ENCODE peak calls at places on chromosomes 1 and 21, in ten cellular contexts. One of them, this sample, is unnamed.

GRCh38 chr1:54816130-54816529 is 15.0 kb upstream of the TTC22 start:
- DNase-seq in breast epithelium: no peak
- DNase-seq in prostate gland: no peak
- DNase-seq in esophagus muscularis mucosa: no peak
- DNase-seq in suprapubic skin: no peak
- DNase-seq in sigmoid colon: no peak
- DNase-seq in GM23338: no peak
- DNase-seq in Panc1: no peak
- DNase-seq in stomach: peak
- DNase-seq in H1: no peak
- DNase-seq in this sample: no peak

GRCh38 chr1:5637171-5637570 is 355.1 kb downstream of the NPHP4 start:
- DNase-seq in esophagus muscularis mucosa: no peak
- DNase-seq in H1: no peak
- DNase-seq in GM23338: no peak
- DNase-seq in Panc1: no peak
- DNase-seq in stomach: peak
- DNase-seq in breast epithelium: no peak
- DNase-seq in prostate gland: peak
- DNase-seq in suprapubic skin: peak
- DNase-seq in sigmoid colon: no peak
- DNase-seq in this sample: peak

GRCh38 chr1:182101415-182102041 is 40.0 kb upstream of the ZNF648 start:
- DNase-seq in esophagus muscularis mucosa: peak
- DNase-seq in GM23338: peak
- DNase-seq in prostate gland: peak
- DNase-seq in sigmoid colon: no peak
- DNase-seq in H1: peak
- DNase-seq in suprapubic skin: no peak
- DNase-seq in breast epithelium: no peak
- DNase-seq in Panc1: no peak
- DNase-seq in stomach: peak
- DNase-seq in this sample: peak

GRCh38 chr1:116130376-116130775 is 19.2 kb downstream of the MAB21L3 start:
- DNase-seq in sigmoid colon: no peak
- DNase-seq in suprapubic skin: no peak
- DNase-seq in GM23338: no peak
- DNase-seq in Panc1: no peak
- DNase-seq in esophagus muscularis mucosa: peak
- DNase-seq in breast epithelium: no peak
- DNase-seq in prostate gland: no peak
- DNase-seq in stomach: no peak
- DNase-seq in H1: no peak
- DNase-seq in this sample: no peak

GRCh38 chr1:185325413-185325812 is 8.4 kb upstream of the IVNS1ABP start:
- DNase-seq in esophagus muscularis mucosa: no peak
- DNase-seq in sigmoid colon: no peak
- DNase-seq in breast epithelium: no peak
- DNase-seq in GM23338: no peak
- DNase-seq in H1: no peak
- DNase-seq in suprapubic skin: no peak
- DNase-seq in Panc1: no peak
- DNase-seq in stomach: no peak
- DNase-seq in prostate gland: no peak
- DNase-seq in this sample: no peak

GRCh38 chr1:32250893-32251716 is at the start of gene LCK:
- DNase-seq in H1: no peak
- DNase-seq in sigmoid colon: no peak
- DNase-seq in breast epithelium: no peak
- DNase-seq in stomach: no peak
- DNase-seq in prostate gland: no peak
- DNase-seq in esophagus muscularis mucosa: no peak
- DNase-seq in suprapubic skin: no peak
- DNase-seq in Panc1: no peak
- DNase-seq in GM23338: peak
- DNase-seq in this sample: peak

GRCh38 chr1:220884981-220885918 is 6.0 kb downstream of the HLX start:
- DNase-seq in Panc1: no peak
- DNase-seq in prostate gland: no peak
- DNase-seq in H1: no peak
- DNase-seq in breast epithelium: no peak
- DNase-seq in stomach: no peak
- DNase-seq in esophagus muscularis mucosa: peak
- DNase-seq in GM23338: peak
- DNase-seq in sigmoid colon: no peak
- DNase-seq in suprapubic skin: no peak
- DNase-seq in this sample: no peak

GRCh38 chr1:200409203-200409760 is 554 bp downstream of the ZNF281 start:
- DNase-seq in stomach: peak
- DNase-seq in H1: no peak
- DNase-seq in Panc1: no peak
- DNase-seq in esophagus muscularis mucosa: no peak
- DNase-seq in prostate gland: peak
- DNase-seq in suprapubic skin: peak
- DNase-seq in breast epithelium: no peak
- DNase-seq in GM23338: peak
- DNase-seq in sigmoid colon: peak
- DNase-seq in this sample: peak

GRCh38 chr1:20187103-20187812 is 940 bp upstream of the PLA2G2C start:
- DNase-seq in Panc1: no peak
- DNase-seq in sigmoid colon: peak
- DNase-seq in GM23338: peak
- DNase-seq in esophagus muscularis mucosa: no peak
- DNase-seq in suprapubic skin: peak
- DNase-seq in stomach: peak
- DNase-seq in breast epithelium: peak
- DNase-seq in prostate gland: peak
- DNase-seq in H1: no peak
- DNase-seq in this sample: peak

GRCh38 chr1:8424539-8425116 is 106.7 kb downstream of the SLC45A1 start:
- DNase-seq in breast epithelium: no peak
- DNase-seq in H1: no peak
- DNase-seq in stomach: peak
- DNase-seq in sigmoid colon: peak
- DNase-seq in suprapubic skin: no peak
- DNase-seq in esophagus muscularis mucosa: no peak
- DNase-seq in Panc1: no peak
- DNase-seq in prostate gland: peak
- DNase-seq in GM23338: peak
- DNase-seq in this sample: peak

GRCh38 chr1:6783221-6783620 is 2.0 kb upstream of the CAMTA1 start:
- DNase-seq in Panc1: no peak
- DNase-seq in H1: no peak
- DNase-seq in breast epithelium: no peak
- DNase-seq in stomach: no peak
- DNase-seq in esophagus muscularis mucosa: no peak
- DNase-seq in suprapubic skin: no peak
- DNase-seq in GM23338: no peak
- DNase-seq in sigmoid colon: no peak
- DNase-seq in prostate gland: no peak
- DNase-seq in this sample: no peak

GRCh38 chr1:150160964-150161626 is 11.4 kb downstream of the PLEKHO1 start:
- DNase-seq in H1: no peak
- DNase-seq in prostate gland: no peak
- DNase-seq in breast epithelium: no peak
- DNase-seq in suprapubic skin: no peak
- DNase-seq in GM23338: no peak
- DNase-seq in sigmoid colon: no peak
- DNase-seq in Panc1: no peak
- DNase-seq in esophagus muscularis mucosa: no peak
- DNase-seq in stomach: no peak
- DNase-seq in this sample: no peak

GRCh38 chr1:198919667-198920398 is 281.0 kb downstream of the PTPRC start:
- DNase-seq in prostate gland: no peak
- DNase-seq in stomach: no peak
- DNase-seq in suprapubic skin: no peak
- DNase-seq in breast epithelium: no peak
- DNase-seq in sigmoid colon: no peak
- DNase-seq in H1: no peak
- DNase-seq in GM23338: peak
- DNase-seq in esophagus muscularis mucosa: no peak
- DNase-seq in Panc1: no peak
- DNase-seq in this sample: no peak

GRCh38 chr1:8595919-8596318 is 221.5 kb downstream of the RERE start:
- DNase-seq in H1: no peak
- DNase-seq in sigmoid colon: no peak
- DNase-seq in Panc1: no peak
- DNase-seq in breast epithelium: no peak
- DNase-seq in suprapubic skin: no peak
- DNase-seq in GM23338: no peak
- DNase-seq in prostate gland: no peak
- DNase-seq in stomach: no peak
- DNase-seq in esophagus muscularis mucosa: no peak
- DNase-seq in this sample: no peak

DNA sequence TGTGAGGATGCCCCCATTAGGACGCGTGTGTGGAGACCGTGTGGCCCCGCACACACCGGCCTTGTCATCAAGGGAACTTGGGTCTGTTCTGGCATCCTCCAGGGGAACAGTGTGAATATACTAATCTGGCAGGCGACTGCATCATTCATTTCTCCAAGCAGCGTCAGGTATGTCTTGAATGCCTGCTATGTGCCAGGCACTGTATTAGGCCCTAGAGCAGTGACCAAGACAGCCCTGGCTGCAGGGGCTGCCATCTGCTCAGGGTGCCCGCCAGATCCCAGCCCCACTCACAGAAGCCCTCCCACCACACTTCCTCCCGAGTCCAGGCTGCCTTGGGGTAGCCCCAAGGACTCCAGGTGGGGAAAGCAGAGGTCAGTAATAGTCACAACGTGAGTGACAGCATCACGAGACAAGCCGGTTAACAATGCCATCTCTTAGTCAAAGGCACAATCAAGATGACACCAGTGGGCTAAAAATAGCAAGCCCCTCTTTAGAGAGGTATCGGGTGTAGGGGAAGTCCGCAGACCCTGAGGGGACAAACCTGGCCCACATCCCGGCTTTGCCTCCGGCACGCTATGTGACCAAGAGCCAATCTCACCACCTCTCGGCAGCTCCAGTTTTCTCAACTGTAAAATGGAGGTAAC is 7.5 kb upstream of the LAPTM5 start:
- DNase-seq in esophagus muscularis mucosa: no peak
- DNase-seq in suprapubic skin: no peak
- DNase-seq in H1: no peak
- DNase-seq in prostate gland: no peak
- DNase-seq in stomach: no peak
- DNase-seq in Panc1: no peak
- DNase-seq in GM23338: no peak
- DNase-seq in breast epithelium: no peak
- DNase-seq in sigmoid colon: no peak
- DNase-seq in this sample: no peak
- TF ChIP-seq POLR2AphosphoS5 in esophagus muscularis mucosa: no peak
- TF ChIP-seq POLR2AphosphoS5 in suprapubic skin: no peak
- TF ChIP-seq POLR2AphosphoS5 in H1: no peak
- TF ChIP-seq POLR2AphosphoS5 in prostate gland: no peak
- TF ChIP-seq POLR2AphosphoS5 in stomach: no peak
- TF ChIP-seq POLR2AphosphoS5 in Panc1: no peak
- TF ChIP-seq POLR2AphosphoS5 in GM23338: no peak
- TF ChIP-seq POLR2AphosphoS5 in breast epithelium: no peak
- TF ChIP-seq POLR2AphosphoS5 in sigmoid colon: no peak
- TF ChIP-seq POLR2AphosphoS5 in this sample: no peak

DNA sequence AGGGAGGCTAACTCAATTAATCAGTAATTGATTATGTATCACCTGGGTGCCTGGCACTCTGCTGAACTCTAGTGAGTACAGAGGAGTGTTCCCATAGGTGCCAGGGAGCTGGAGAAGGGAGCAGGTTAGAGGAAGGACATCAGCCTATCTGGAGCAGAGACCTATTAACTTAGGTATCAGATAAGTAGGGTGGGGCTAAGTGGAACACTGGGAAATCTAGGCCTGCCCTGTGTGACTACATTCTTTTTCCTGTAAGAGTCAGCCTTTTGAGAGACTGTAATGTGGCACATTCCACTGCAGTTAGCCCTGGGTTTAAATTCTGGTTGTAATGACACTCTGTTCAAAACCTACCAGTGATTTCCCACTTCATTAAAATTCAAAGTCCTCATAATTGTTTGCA is 12.7 kb downstream of the STX12 start:
- DNase-seq in sigmoid colon: no peak
- DNase-seq in stomach: peak
- DNase-seq in prostate gland: no peak
- DNase-seq in suprapubic skin: no peak
- DNase-seq in esophagus muscularis mucosa: no peak
- DNase-seq in GM23338: peak
- DNase-seq in H1: no peak
- DNase-seq in breast epithelium: no peak
- DNase-seq in Panc1: no peak
- DNase-seq in this sample: no peak
- TF ChIP-seq POLR2AphosphoS5 in sigmoid colon: no peak
- TF ChIP-seq POLR2AphosphoS5 in stomach: peak
- TF ChIP-seq POLR2AphosphoS5 in prostate gland: no peak
- TF ChIP-seq POLR2AphosphoS5 in suprapubic skin: no peak
- TF ChIP-seq POLR2AphosphoS5 in esophagus muscularis mucosa: no peak
- TF ChIP-seq POLR2AphosphoS5 in GM23338: no peak
- TF ChIP-seq POLR2AphosphoS5 in H1: no peak
- TF ChIP-seq POLR2AphosphoS5 in breast epithelium: no peak
- TF ChIP-seq POLR2AphosphoS5 in Panc1: no peak
- TF ChIP-seq POLR2AphosphoS5 in this sample: no peak

DNA sequence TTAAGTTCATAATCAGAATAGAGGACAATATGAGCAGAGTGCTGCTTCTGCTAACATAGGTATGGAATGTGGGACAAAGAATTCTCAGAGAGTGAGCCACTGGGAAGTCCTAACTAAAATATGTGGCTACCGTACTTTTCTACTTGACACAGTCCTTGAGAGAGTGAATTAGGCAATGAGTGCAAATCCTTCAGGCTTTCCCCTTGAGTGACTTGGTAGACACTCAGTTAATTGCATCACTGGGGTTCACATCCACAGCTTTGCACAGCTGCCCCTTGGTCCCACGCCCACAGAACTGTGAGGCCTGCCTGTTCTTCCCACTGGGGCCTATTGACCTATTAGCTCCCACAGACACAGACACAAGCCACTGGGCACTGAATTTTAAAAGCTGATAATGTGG is 40.5 kb upstream of the PAXBP1 start:
- DNase-seq in suprapubic skin: no peak
- DNase-seq in H1: no peak
- DNase-seq in stomach: no peak
- DNase-seq in breast epithelium: no peak
- DNase-seq in sigmoid colon: no peak
- DNase-seq in GM23338: no peak
- DNase-seq in prostate gland: no peak
- DNase-seq in Panc1: no peak
- DNase-seq in esophagus muscularis mucosa: peak
- DNase-seq in this sample: no peak
- TF ChIP-seq POLR2AphosphoS5 in suprapubic skin: no peak
- TF ChIP-seq POLR2AphosphoS5 in H1: no peak
- TF ChIP-seq POLR2AphosphoS5 in stomach: no peak
- TF ChIP-seq POLR2AphosphoS5 in breast epithelium: no peak
- TF ChIP-seq POLR2AphosphoS5 in sigmoid colon: no peak
- TF ChIP-seq POLR2AphosphoS5 in GM23338: no peak
- TF ChIP-seq POLR2AphosphoS5 in prostate gland: no peak
- TF ChIP-seq POLR2AphosphoS5 in Panc1: no peak
- TF ChIP-seq POLR2AphosphoS5 in esophagus muscularis mucosa: no peak
- TF ChIP-seq POLR2AphosphoS5 in this sample: no peak

GRCh38 chr1:238281418-238281817 is 390.7 kb upstream of the ZP4 start:
- DNase-seq in sigmoid colon: no peak
- DNase-seq in H1: no peak
- DNase-seq in suprapubic skin: no peak
- DNase-seq in Panc1: no peak
- DNase-seq in prostate gland: no peak
- DNase-seq in stomach: no peak
- DNase-seq in breast epithelium: no peak
- DNase-seq in esophagus muscularis mucosa: no peak
- DNase-seq in GM23338: no peak
- DNase-seq in this sample: no peak

GRCh38 chr1:238279694-238280380 is 389.1 kb upstream of the ZP4 start:
- DNase-seq in stomach: no peak
- DNase-seq in suprapubic skin: no peak
- DNase-seq in esophagus muscularis mucosa: no peak
- DNase-seq in breast epithelium: no peak
- DNase-seq in H1: no peak
- DNase-seq in Panc1: no peak
- DNase-seq in prostate gland: no peak
- DNase-seq in sigmoid colon: no peak
- DNase-seq in GM23338: no peak
- DNase-seq in this sample: no peak
- TF ChIP-seq POLR2AphosphoS5 in stomach: no peak
- TF ChIP-seq POLR2AphosphoS5 in suprapubic skin: no peak
- TF ChIP-seq POLR2AphosphoS5 in esophagus muscularis mucosa: peak
- TF ChIP-seq POLR2AphosphoS5 in breast epithelium: no peak
- TF ChIP-seq POLR2AphosphoS5 in H1: no peak
- TF ChIP-seq POLR2AphosphoS5 in Panc1: no peak
- TF ChIP-seq POLR2AphosphoS5 in prostate gland: no peak
- TF ChIP-seq POLR2AphosphoS5 in sigmoid colon: no peak
- TF ChIP-seq POLR2AphosphoS5 in GM23338: no peak
- TF ChIP-seq POLR2AphosphoS5 in this sample: no peak